ENCODE peak calls at places on chromosomes 7 and 10, in six cellular contexts. X is foreskin fibroblast, N is heart left ventricle, V is HCT116, T is transverse colon, K is cardiac muscle cell. O is an unnamed sample.

GRCh38 chr10:78313636-78314035 is 280.0 kb downstream of the RPS24 start:
- DNase-seq in X (no peak), N (no peak), K (no peak), T (no peak), V (no peak), O (no peak)

GRCh38 chr10:71747808-71748523 is 25.4 kb downstream of the VSIR start:
- DNase-seq in K (no peak), V (no peak), T (peak; percentile 66), N (peak; percentile 66), X (no peak), O (no peak)

GRCh38 chr7:12633589-12633988 is 53.8 kb upstream of the ARL4A start:
- DNase-seq in V (no peak), T (no peak), N (no peak), K (no peak), X (no peak), O (no peak)

GRCh38 chr7:41916450-41916927 is 213.6 kb upstream of the INHBA start:
- DNase-seq in K (no peak), T (no peak), N (no peak), X (peak; percentile 97), V (no peak), O (peak; percentile 65)

GRCh38 chr10:29141761-29142160 is 147.1 kb upstream of the LYZL1 start:
- DNase-seq in K (no peak), N (no peak), V (no peak), X (peak; percentile 24), T (no peak), O (no peak)

GRCh38 chr7:74502216-74502891 is 48.6 kb downstream of the GTF2IRD1 start:
- DNase-seq in K (no peak), X (no peak), V (no peak), T (peak; percentile 32), N (peak; percentile 80), O (no peak)

GRCh38 chr10:131063311-131063710 is 248.2 kb downstream of the TCERG1L start:
- DNase-seq in K (no peak), N (no peak), X (no peak), V (no peak), T (no peak), O (no peak)

GRCh38 chr7:139354729-139355128 is 5.0 kb upstream of the LUC7L2 start:
- DNase-seq in V (no peak), N (no peak), T (no peak), K (no peak), X (no peak), O (no peak)

GRCh38 chr7:134045716-134046115 is 81.4 kb upstream of the LRGUK start:
- DNase-seq in V (no peak), N (no peak), T (no peak), X (no peak), K (no peak), O (no peak)

GRCh38 chr10:470339-471003 is 219.0 kb downstream of the DIP2C start:
- DNase-seq in X (no peak), N (no peak), K (no peak), T (no peak), V (no peak), O (no peak)
- TF ChIP-seq CTCF in X (no peak), N (no peak), K (no peak), T (no peak), V (no peak), O (no peak)

GRCh38 chr10:96022739-96023138 is 20.6 kb upstream of the CCNJ start:
- DNase-seq in N (no peak), V (no peak), K (no peak), T (no peak), X (no peak), O (no peak)

GRCh38 chr10:96021332-96021731 is 22.1 kb upstream of the CCNJ start:
- DNase-seq in X (no peak), N (no peak), K (no peak), T (no peak), V (no peak), O (no peak)

GRCh38 chr10:96023168-96023567 is 20.2 kb upstream of the CCNJ start:
- DNase-seq in V (no peak), K (no peak), X (no peak), N (no peak), T (no peak), O (no peak)

DNA sequence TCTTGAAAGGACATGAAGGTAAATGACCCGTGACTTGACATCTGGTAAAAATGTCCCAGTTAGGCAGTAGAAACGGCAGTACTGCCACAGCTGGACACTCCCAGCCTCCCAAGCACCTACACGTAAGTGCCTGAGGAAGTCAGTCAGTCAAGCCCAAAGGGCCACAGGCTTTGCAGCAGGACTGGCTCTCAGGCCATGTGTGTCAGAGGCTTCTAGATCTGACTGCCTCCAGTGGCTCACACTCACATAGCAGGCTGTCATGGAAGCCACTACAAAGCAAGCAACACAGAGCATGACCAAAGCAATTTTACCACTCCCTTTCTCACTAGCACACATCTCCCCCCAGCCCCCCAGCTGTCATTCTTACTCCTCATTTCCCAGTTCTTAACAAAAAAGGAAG is 17.8 kb upstream of the CCNJ start:
- DNase-seq in N (no peak), X (peak; percentile 7), T (no peak), K (peak; percentile 43), V (peak; percentile 34), O (peak; percentile 37)
- TF ChIP-seq CTCF in N (no peak), X (peak; percentile 18), T (no peak), K (no peak), V (peak; percentile 46), O (no peak)

DNA sequence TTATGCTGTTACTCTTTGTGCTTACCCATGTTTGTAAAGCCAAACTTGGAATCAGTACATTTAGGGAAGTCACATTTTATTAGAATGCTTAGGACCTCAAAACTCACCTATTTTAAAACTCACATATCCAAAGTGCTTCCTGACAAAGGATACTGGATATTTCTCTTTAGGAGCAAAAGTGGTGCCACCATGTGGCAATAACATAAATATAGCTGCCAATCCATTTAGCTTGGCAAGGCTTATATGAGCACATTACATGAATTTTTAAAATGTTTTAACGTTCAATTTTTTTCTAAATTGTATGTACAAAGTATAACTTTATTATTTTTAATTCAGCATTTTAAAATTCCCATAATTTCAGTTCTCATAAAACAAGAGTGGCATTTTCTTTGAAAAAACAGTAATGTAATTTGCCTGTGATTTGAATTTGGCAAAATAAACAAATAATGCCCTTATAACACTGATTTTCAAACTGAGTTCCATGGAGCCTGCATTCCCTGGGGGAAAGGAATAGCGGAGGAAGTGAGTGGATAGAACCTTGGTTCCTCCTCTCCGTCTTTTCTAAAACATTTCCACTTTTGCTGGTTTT is 75.4 kb downstream of the HDAC9 start:
- DNase-seq in X (peak; percentile 22), T (no peak), V (peak; percentile 31), N (no peak), K (peak; percentile 34), O (peak; percentile 40)
- TF ChIP-seq CTCF in X (peak; percentile 32), T (peak; percentile 44), V (peak; percentile 32), N (peak; percentile 25), K (peak; percentile 49), O (peak; percentile 61)

GRCh38 chr10:2925631-2926030 is 141.7 kb upstream of the PFKP start:
- DNase-seq in T (peak; percentile 30), V (no peak), K (no peak), X (no peak), N (peak; percentile 57), O (no peak)
- TF ChIP-seq CTCF in T (no peak), V (no peak), K (no peak), X (no peak), N (no peak), O (no peak)

DNA sequence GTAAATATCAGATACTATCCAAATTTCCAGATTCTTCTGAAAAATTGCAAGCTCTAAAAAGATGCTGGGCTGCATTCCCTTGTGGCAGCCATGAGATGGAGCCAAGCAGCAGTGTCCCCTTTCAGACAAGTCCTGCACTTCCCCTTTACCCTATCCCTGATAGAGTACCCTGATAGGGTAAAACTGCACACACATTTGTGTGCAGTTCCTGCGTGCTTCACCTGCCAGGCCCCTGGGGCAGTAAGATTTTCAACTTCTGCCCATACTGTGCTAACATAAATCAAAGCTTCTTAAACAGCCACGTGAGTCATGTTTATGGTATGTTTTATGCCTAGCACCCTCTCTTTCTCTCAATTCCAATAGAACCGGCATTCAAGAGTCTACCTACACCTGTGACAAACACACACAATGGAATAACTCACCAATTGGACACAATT is 52.2 kb downstream of the IFIT5 start:
- DNase-seq in K (peak; percentile 31), V (peak; percentile 44), X (peak; percentile 40), N (no peak), T (no peak), O (peak; percentile 65)
- TF ChIP-seq CTCF in K (peak; percentile 58), V (peak; percentile 55), X (peak; percentile 59), N (no peak), T (no peak), O (peak; percentile 59)

GRCh38 chr7:107044347-107045194 is at the start of gene PRKAR2B:
- DNase-seq in V (peak; percentile 27), K (peak; percentile 93), X (peak; percentile 64), T (peak; percentile 77), N (peak; percentile 79), O (peak; percentile 92)
- TF ChIP-seq CTCF in V (no peak), K (no peak), X (no peak), T (no peak), N (no peak), O (no peak)

GRCh38 chr7:70417061-70417655 is 714.8 kb upstream of the GALNT17 start:
- DNase-seq in V (no peak), X (no peak), T (no peak), K (no peak), N (no peak), O (no peak)

GRCh38 chr7:70420263-70420662 is 711.7 kb upstream of the GALNT17 start:
- DNase-seq in V (no peak), N (no peak), X (no peak), K (no peak), T (no peak), O (no peak)

GRCh38 chr7:70416611-70417010 is 715.3 kb upstream of the GALNT17 start:
- DNase-seq in V (no peak), X (no peak), N (no peak), T (no peak), K (no peak), O (no peak)

GRCh38 chr7:70415179-70415972 is 716.6 kb upstream of the GALNT17 start:
- DNase-seq in V (no peak), X (no peak), K (no peak), N (no peak), T (no peak), O (no peak)

DNA sequence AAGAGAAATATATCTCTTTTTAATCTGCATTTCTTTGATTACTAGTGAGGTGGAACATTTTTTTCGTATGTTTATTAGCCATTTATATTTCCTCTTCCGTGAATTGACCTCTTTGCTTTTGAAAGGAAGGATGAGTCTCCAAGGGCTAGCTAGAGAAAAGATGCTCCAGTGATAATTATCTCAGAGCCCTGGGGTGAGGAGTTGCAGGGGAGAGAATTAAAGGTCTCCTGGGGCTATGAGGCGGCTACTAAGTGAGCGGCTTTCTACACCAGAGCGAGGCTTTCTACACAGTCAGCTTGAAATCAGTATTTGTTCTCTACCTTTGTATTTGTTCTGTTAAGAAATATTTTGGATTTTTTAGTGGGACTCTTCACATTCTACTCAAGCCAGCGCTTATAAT is 712.1 kb upstream of the GALNT17 start:
- DNase-seq in X (no peak), K (no peak), N (no peak), T (no peak), V (no peak), O (no peak)
- TF ChIP-seq CTCF in X (no peak), K (no peak), N (no peak), T (no peak), V (no peak), O (no peak)